ENCODE peak calls at places on chromosomes 11 and 22, in six cellular contexts. Y, M, V, Q, R and C are unnamed samples.

GRCh38 chr11:107561688-107562087 is 3.8 kb downstream of the ALKBH8 start:
- DNase-seq in Q (peak), R (no peak), M (no peak), Y (no peak), V (no peak), C (peak)

GRCh38 chr22:42277988-42278776 is 7.7 kb upstream of the TCF20 start:
- DNase-seq in Q (peak), R (peak), M (no peak), V (no peak), Y (no peak), C (no peak)

GRCh38 chr22:31142285-31142684 is 2.0 kb upstream of the PLA2G3 start:
- DNase-seq in V (no peak), Y (no peak), Q (no peak), M (no peak), R (no peak), C (peak)

GRCh38 chr11:61834278-61835004 is 6.3 kb downstream of the FADS2 start:
- DNase-seq in R (no peak), Q (peak), Y (no peak), V (peak), M (peak), C (no peak)

GRCh38 chr11:76640540-76640939 is 30.0 kb downstream of the LRRC32 start:
- DNase-seq in Y (no peak), R (no peak), M (no peak), V (no peak), Q (no peak), C (no peak)

GRCh38 chr11:73939096-73939495 is 11.7 kb upstream of the DNAJB13 start:
- DNase-seq in Y (no peak), R (no peak), M (no peak), Q (no peak), V (no peak), C (no peak)

GRCh38 chr11:69638941-69639681 is 1.8 kb upstream of the CCND1 start:
- DNase-seq in V (peak), Y (peak), Q (peak), R (peak), M (peak), C (peak)

GRCh38 chr22:37725551-37726239 is 28.8 kb downstream of the TRIOBP start:
- DNase-seq in M (no peak), R (no peak), Q (no peak), V (no peak), Y (no peak), C (no peak)

GRCh38 chr11:25927391-25927790 is 404.5 kb upstream of the ANO3 start:
- DNase-seq in M (no peak), R (no peak), Q (no peak), V (no peak), Y (no peak), C (no peak)

GRCh38 chr11:108609681-108610080 is 16.1 kb upstream of the EXPH5 start:
- DNase-seq in Q (peak), R (no peak), V (no peak), M (no peak), Y (peak), C (peak)

GRCh38 chr11:14454861-14455632 is 44.6 kb downstream of the COPB1 start:
- DNase-seq in Q (peak), Y (no peak), V (no peak), R (no peak), M (peak), C (no peak)

GRCh38 chr11:8721740-8722139 is 39.1 kb downstream of the RPL27A start:
- DNase-seq in M (no peak), V (no peak), Q (no peak), R (no peak), Y (no peak), C (peak)

GRCh38 chr22:35581023-35581413 is 36.1 kb downstream of the MB start:
- DNase-seq in M (no peak), V (no peak), Y (no peak), Q (no peak), R (no peak), C (no peak)

GRCh38 chr11:61787928-61788491 is 4.4 kb downstream of the TMEM258 start:
- DNase-seq in R (peak), Y (no peak), M (peak), Q (peak), V (no peak), C (no peak)

GRCh38 chr22:23121026-23121823 is 20.6 kb downstream of the RSPH14 start:
- DNase-seq in Q (no peak), Y (no peak), V (no peak), R (no peak), M (peak), C (no peak)

GRCh38 chr11:106690923-106691322 is 327.4 kb downstream of the GUCY1A2 start:
- DNase-seq in V (no peak), Q (no peak), Y (no peak), M (no peak), R (no peak), C (no peak)

GRCh38 chr11:22752908-22753310 is 76.7 kb downstream of the SVIP start:
- DNase-seq in M (no peak), R (no peak), Y (no peak), V (no peak), Q (no peak), C (no peak)

GRCh38 chr11:125167954-125168821 is 3.6 kb downstream of the PKNOX2 start:
- DNase-seq in V (no peak), Y (no peak), Q (no peak), R (no peak), M (peak), C (no peak)

GRCh38 chr22:46262449-46263207 is 515 bp downstream of the PKDREJ start:
- DNase-seq in Y (no peak), R (no peak), V (peak), M (no peak), Q (no peak), C (peak)

GRCh38 chr11:73267122-73267846 is 4.9 kb upstream of the P2RY6 start:
- DNase-seq in M (no peak), Y (no peak), V (no peak), Q (no peak), R (no peak), C (no peak)

GRCh38 chr22:46984751-46985506 is 222.5 kb downstream of the TBC1D22A start:
- DNase-seq in R (no peak), M (no peak), V (no peak), Y (no peak), Q (peak), C (peak)

GRCh38 chr22:22431271-22432220 is 77.0 kb downstream of the ZNF280B start:
- DNase-seq in R (peak), V (peak), Y (peak), M (peak), Q (peak), C (no peak)

GRCh38 chr22:39220897-39221850 is 23.6 kb downstream of the PDGFB start:
- DNase-seq in R (no peak), V (no peak), Q (peak), M (no peak), Y (no peak), C (peak)

GRCh38 chr11:26285593-26285992 is 46.3 kb upstream of the ANO3 start:
- DNase-seq in Y (no peak), V (no peak), R (no peak), Q (no peak), M (no peak), C (no peak)

GRCh38 chr11:121711900-121712424 is 259.2 kb upstream of the SORL1-AS1 start:
- DNase-seq in Q (no peak), R (no peak), V (no peak), Y (no peak), M (no peak), C (no peak)
- TF ChIP-seq CTCF in Q (no peak), R (no peak), V (no peak), Y (no peak), M (no peak), C (no peak)

GRCh38 chr11:35157814-35158213 is 18.8 kb downstream of the CD44 start:
- DNase-seq in M (no peak), R (no peak), Q (no peak), Y (no peak), V (no peak), C (no peak)
- TF ChIP-seq CTCF in M (no peak), R (no peak), Q (no peak), Y (no peak), V (no peak), C (no peak)

GRCh38 chr22:50278461-50278860 is 8.3 kb upstream of the MAPK11 start:
- DNase-seq in Y (no peak), Q (no peak), R (no peak), M (no peak), V (no peak), C (no peak)
- TF ChIP-seq CTCF in Y (no peak), Q (no peak), R (no peak), M (no peak), V (no peak), C (no peak)

GRCh38 chr11:57387284-57388030 is 3.0 kb downstream of the PRG2 start:
- DNase-seq in Y (no peak), V (peak), R (no peak), Q (no peak), M (peak), C (no peak)
- TF ChIP-seq CTCF in Y (no peak), V (peak), R (no peak), Q (no peak), M (no peak), C (no peak)

GRCh38 chr11:95764267-95764898 is 25.2 kb downstream of the FAM76B start:
- DNase-seq in R (no peak), V (no peak), Q (peak), M (peak), Y (no peak), C (no peak)
- TF ChIP-seq CTCF in R (peak), V (peak), Q (peak), M (peak), Y (peak), C (peak)